ENCODE peak calls at places on chromosomes 3 and 15, in five cellular contexts. One of them, this sample, is unnamed.

GRCh38 chr15:56763082-56763481 is 29.8 kb upstream of the ZNF280D start:
- DNase-seq in T-helper 9 cell: no peak
- DNase-seq in non-pigmented ciliary epithelial cell: no peak
- DNase-seq in NCI-H1436 treated with DMSO at 0.1 percent for 48 hours: no peak
- DNase-seq in HTR-8/SVneo: no peak
- DNase-seq in this sample: no peak

GRCh38 chr3:40768536-40768935 is 243.8 kb downstream of the ZNF621 start:
- DNase-seq in T-helper 9 cell: no peak
- DNase-seq in non-pigmented ciliary epithelial cell: no peak
- DNase-seq in NCI-H1436 treated with DMSO at 0.1 percent for 48 hours: no peak
- DNase-seq in HTR-8/SVneo: no peak
- DNase-seq in this sample: no peak

GRCh38 chr3:195151866-195152526 is 119.0 kb downstream of the XXYLT1 start:
- DNase-seq in T-helper 9 cell: no peak
- DNase-seq in non-pigmented ciliary epithelial cell: peak
- DNase-seq in NCI-H1436 treated with DMSO at 0.1 percent for 48 hours: no peak
- DNase-seq in HTR-8/SVneo: peak
- DNase-seq in this sample: no peak

GRCh38 chr3:69999191-70000027 is at the start of gene SAMMSON:
- DNase-seq in T-helper 9 cell: no peak
- DNase-seq in non-pigmented ciliary epithelial cell: peak
- DNase-seq in NCI-H1436 treated with DMSO at 0.1 percent for 48 hours: no peak
- DNase-seq in HTR-8/SVneo: peak
- DNase-seq in this sample: no peak

GRCh38 chr15:32091505-32092380 is 61.4 kb downstream of the CHRNA7 start:
- DNase-seq in T-helper 9 cell: no peak
- DNase-seq in non-pigmented ciliary epithelial cell: no peak
- DNase-seq in NCI-H1436 treated with DMSO at 0.1 percent for 48 hours: no peak
- DNase-seq in HTR-8/SVneo: no peak
- DNase-seq in this sample: no peak

GRCh38 chr3:125280966-125281365 is 68.4 kb upstream of the SLC12A8 start:
- DNase-seq in T-helper 9 cell: no peak
- DNase-seq in non-pigmented ciliary epithelial cell: peak
- DNase-seq in NCI-H1436 treated with DMSO at 0.1 percent for 48 hours: no peak
- DNase-seq in HTR-8/SVneo: no peak
- DNase-seq in this sample: no peak

GRCh38 chr3:137121704-137122314 is 164.0 kb downstream of the IL20RB start:
- DNase-seq in T-helper 9 cell: no peak
- DNase-seq in non-pigmented ciliary epithelial cell: peak
- DNase-seq in NCI-H1436 treated with DMSO at 0.1 percent for 48 hours: no peak
- DNase-seq in HTR-8/SVneo: peak
- DNase-seq in this sample: no peak

GRCh38 chr3:46701211-46701939 is at the start of gene TMIE:
- DNase-seq in T-helper 9 cell: no peak
- DNase-seq in non-pigmented ciliary epithelial cell: no peak
- DNase-seq in NCI-H1436 treated with DMSO at 0.1 percent for 48 hours: no peak
- DNase-seq in HTR-8/SVneo: no peak
- DNase-seq in this sample: no peak

GRCh38 chr15:74398183-74398582 is 30.7 kb upstream of the CYP11A1 start:
- DNase-seq in T-helper 9 cell: no peak
- DNase-seq in non-pigmented ciliary epithelial cell: no peak
- DNase-seq in NCI-H1436 treated with DMSO at 0.1 percent for 48 hours: no peak
- DNase-seq in HTR-8/SVneo: no peak
- DNase-seq in this sample: no peak

GRCh38 chr3:61443886-61444285 is 117.5 kb upstream of the PTPRG start:
- DNase-seq in T-helper 9 cell: no peak
- DNase-seq in non-pigmented ciliary epithelial cell: no peak
- DNase-seq in NCI-H1436 treated with DMSO at 0.1 percent for 48 hours: no peak
- DNase-seq in HTR-8/SVneo: no peak
- DNase-seq in this sample: no peak